ENCODE peak calls at places on chromosomes 5 and 9, in nine cellular contexts. N is HCT116, D is HepG2, H is A549, Z is SK-N-SH, G is endothelial cell of umbilical vein, P is GM12878, B is H1, E is K562. C is an unnamed sample.

GRCh38 chr9:12809720-12810119 is 34.9 kb downstream of the LURAP1L start:
- DNase-seq in Z (no peak), H (no peak), B (no peak), G (peak), P (no peak), N (no peak), E (no peak), D (no peak), C (no peak)

GRCh38 chr9:135563858-135564257 is 2.3 kb downstream of the PAEP start:
- DNase-seq in D (no peak), P (no peak), H (no peak), N (no peak), B (no peak), E (no peak), Z (no peak), G (no peak), C (no peak)

GRCh38 chr5:150945501-150945900 is 40.7 kb upstream of the ZNF300 start:
- DNase-seq in Z (no peak), D (no peak), H (no peak), E (no peak), B (no peak), N (no peak), P (no peak), G (no peak), C (no peak)

GRCh38 chr9:18601026-18601425 is 127.1 kb downstream of the ADAMTSL1 start:
- DNase-seq in G (no peak), Z (no peak), B (no peak), P (no peak), N (no peak), H (no peak), D (no peak), E (no peak), C (no peak)

GRCh38 chr5:31193591-31194457 is at the start of gene CDH6:
- DNase-seq in G (no peak), D (no peak), E (no peak), N (no peak), H (peak), Z (peak), B (peak), P (no peak), C (no peak)

GRCh38 chr5:415928-416635 is 26.9 kb upstream of the EXOC3 start:
- DNase-seq in P (no peak), G (no peak), H (no peak), Z (no peak), B (no peak), N (no peak), D (peak), E (no peak), C (peak)

GRCh38 chr5:151745071-151745705 is 13.2 kb downstream of the ATOX1 start:
- DNase-seq in P (peak), N (peak), H (no peak), B (no peak), G (peak), Z (no peak), D (no peak), E (no peak), C (no peak)

GRCh38 chr5:160082589-160082988 is 36.7 kb downstream of the PWWP2A start:
- DNase-seq in E (no peak), H (no peak), B (no peak), Z (no peak), G (no peak), D (no peak), P (no peak), N (no peak), C (no peak)

GRCh38 chr5:60163762-60164161 is 270.2 kb upstream of the PDE4D start:
- DNase-seq in N (no peak), D (no peak), E (no peak), G (no peak), Z (no peak), B (no peak), H (no peak), P (no peak), C (no peak)

GRCh38 chr5:43315262-43315661 is 2.0 kb upstream of the HMGCS1 start:
- DNase-seq in G (no peak), H (peak), D (no peak), E (no peak), Z (no peak), P (no peak), N (peak), B (no peak), C (no peak)

GRCh38 chr9:87950765-87951488 is 23.4 kb downstream of the CDK20 start:
- DNase-seq in D (peak), Z (peak), G (peak), B (peak), H (peak), E (peak), P (no peak), N (peak), C (peak)

GRCh38 chr9:132559711-132560110 is 22.7 kb upstream of the BARHL1 start:
- DNase-seq in N (no peak), P (no peak), B (no peak), H (no peak), D (no peak), E (no peak), G (no peak), Z (no peak), C (no peak)

GRCh38 chr5:150436141-150436680 is 13.3 kb downstream of the RPS14 start:
- DNase-seq in H (peak), Z (peak), N (peak), B (peak), G (peak), E (peak), P (peak), D (peak), C (peak)

GRCh38 chr9:122322553-122322952 is 48.3 kb upstream of the PTGS1 start:
- DNase-seq in B (no peak), G (no peak), D (no peak), E (no peak), P (no peak), N (no peak), H (no peak), Z (no peak), C (no peak)

GRCh38 chr5:134758176-134758503 is 439 bp upstream of the DDX46 start:
- DNase-seq in B (no peak), G (no peak), Z (no peak), E (no peak), H (no peak), N (no peak), P (no peak), D (no peak), C (no peak)

DNA sequence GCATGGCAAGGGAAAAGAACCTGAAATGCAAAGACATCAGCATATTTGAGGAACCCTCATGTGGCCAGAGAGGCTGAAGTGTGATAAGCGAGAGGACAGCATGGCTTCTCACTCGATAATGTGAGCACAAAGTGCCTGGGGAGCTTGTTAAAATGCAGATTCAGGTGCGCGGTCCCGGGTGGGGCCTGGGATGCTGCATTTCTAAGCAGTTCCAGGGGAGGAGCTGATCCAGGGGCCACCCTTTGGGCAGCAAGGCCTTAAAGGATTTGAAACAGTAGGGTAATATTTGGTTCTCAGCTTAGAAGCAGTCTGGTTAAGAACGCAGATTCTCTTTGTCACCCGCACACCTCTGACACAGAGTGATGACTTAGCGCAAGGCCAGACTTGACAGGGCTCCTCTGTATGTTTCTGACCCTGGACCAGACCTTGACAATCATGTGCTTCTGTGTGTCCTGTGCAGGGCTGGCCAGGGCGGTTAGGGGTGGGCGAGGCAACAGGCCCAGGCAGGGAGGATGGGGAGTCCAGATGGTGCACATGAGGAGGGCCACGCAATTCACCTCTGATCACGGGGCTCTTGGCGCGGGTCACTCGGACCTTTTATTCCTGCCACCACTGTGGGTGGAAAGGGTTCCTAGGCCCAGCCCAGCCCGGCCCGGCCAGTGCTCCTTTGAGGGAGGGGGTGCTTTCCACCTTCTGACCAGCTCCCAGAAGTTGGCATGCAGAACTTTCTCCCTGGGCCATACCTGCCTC is 62.8 kb upstream of the TBC1D2 start:
- DNase-seq in B (no peak), Z (no peak), D (no peak), G (no peak), E (no peak), N (no peak), P (no peak), H (no peak), C (no peak)
- H3K4me3 ChIP-seq in B (no peak), Z (no peak), D (no peak), G (no peak), E (no peak), N (no peak), P (no peak), H (no peak), C (no peak)

GRCh38 chr5:94544031-94544650 is 74.3 kb downstream of the KIAA0825 start:
- DNase-seq in Z (no peak), D (no peak), B (no peak), P (peak), G (peak), E (no peak), N (no peak), H (no peak), C (peak)
- TF ChIP-seq MAX in Z (no peak), D (no peak), B (no peak), P (no peak), G (no peak), E (no peak), N (no peak), H (no peak), C (no peak)

GRCh38 chr5:170632985-170633234 is 129.1 kb downstream of the KCNIP1 start:
- DNase-seq in N (no peak), P (no peak), D (no peak), G (no peak), B (peak), H (no peak), Z (peak), E (peak), C (peak)

GRCh38 chr5:170635706-170636105 is 131.9 kb downstream of the KCNIP1 start:
- DNase-seq in G (no peak), E (no peak), N (no peak), H (no peak), P (no peak), B (no peak), D (no peak), Z (no peak), C (no peak)

GRCh38 chr5:170633235-170634041 is 129.6 kb downstream of the KCNIP1 start:
- DNase-seq in H (peak), N (peak), E (peak), P (peak), B (no peak), G (peak), D (peak), Z (peak), C (peak)

GRCh38 chr5:170636206-170636605 is 132.4 kb downstream of the KCNIP1 start:
- DNase-seq in G (no peak), H (no peak), B (no peak), Z (no peak), E (no peak), N (no peak), P (no peak), D (no peak), C (no peak)

DNA sequence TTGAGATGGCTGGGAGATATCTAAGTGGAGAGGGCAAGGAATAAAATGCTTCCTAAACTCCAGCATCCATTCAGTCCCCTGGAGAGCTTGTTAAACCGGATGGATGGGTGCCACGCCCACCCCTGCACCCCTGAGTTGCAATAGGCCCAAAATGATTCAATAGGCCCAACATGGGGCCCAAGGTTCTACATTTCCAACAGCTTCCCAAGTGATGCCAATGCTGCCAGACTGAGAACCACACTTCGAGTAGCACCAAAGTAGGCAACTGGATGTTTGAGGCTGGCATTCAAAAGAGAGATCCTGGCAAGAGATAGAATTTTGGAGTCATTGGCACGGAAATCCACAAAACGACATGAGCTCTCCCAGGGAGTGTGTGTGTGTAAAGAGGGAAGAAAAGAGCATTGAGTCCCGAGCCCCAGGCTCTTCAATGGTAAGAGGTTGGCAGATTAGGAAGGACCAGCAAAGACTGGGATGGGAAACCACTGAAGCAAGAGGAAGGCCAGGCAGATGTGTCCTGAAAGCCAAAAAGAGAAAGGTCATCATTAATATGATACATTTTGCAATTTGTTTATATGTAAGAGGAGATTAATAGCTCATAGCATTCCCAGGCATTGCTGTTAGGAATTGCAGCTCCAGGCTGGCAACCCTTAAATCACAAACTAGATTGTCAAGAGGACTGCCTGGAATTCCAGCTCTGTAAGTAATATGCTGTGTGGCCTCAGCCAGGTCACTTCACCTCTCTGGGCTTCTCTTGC is 130.6 kb downstream of the KCNIP1 start:
- DNase-seq in H (no peak), D (no peak), E (no peak), P (no peak), B (no peak), Z (no peak), G (no peak), N (no peak), C (no peak)
- H3K4me3 ChIP-seq in H (no peak), D (no peak), E (no peak), P (no peak), B (peak), Z (no peak), G (no peak), N (peak), C (no peak)

DNA sequence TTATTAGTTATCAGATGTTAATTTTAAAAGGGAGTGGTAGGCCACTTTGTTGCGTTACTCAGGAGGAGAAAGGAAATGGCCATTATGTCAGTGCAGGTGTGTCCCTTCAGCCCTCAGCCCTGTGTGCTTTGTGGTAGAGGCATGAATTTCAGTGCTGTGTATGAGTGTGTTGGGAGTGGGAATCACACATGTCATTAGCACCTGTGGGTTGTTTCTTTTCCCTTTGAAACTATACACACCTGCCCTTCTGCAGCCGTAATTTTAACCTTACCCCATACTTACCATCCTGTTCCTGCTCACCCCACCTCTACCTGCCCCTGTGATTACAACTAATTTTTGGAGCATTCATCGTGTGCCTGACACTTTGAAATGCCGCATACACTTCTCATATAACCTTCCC is 156.4 kb downstream of the ARHGAP26 start:
- DNase-seq in G (no peak), Z (no peak), E (no peak), H (no peak), P (no peak), D (no peak), B (no peak), N (no peak), C (no peak)
- TF ChIP-seq MAX in G (no peak), Z (no peak), E (no peak), H (no peak), P (no peak), D (no peak), B (no peak), N (no peak), C (no peak)

GRCh38 chr9:120875643-120875953 is 1.4 kb downstream of the PHF19 start:
- DNase-seq in P (no peak), N (no peak), D (no peak), H (no peak), Z (peak), G (no peak), B (no peak), E (no peak), C (no peak)

GRCh38 chr9:120874226-120874839 is 2.7 kb downstream of the PHF19 start:
- DNase-seq in N (no peak), Z (no peak), B (no peak), E (no peak), H (no peak), D (no peak), G (no peak), P (no peak), C (no peak)

GRCh38 chr9:120873512-120873911 is 3.5 kb downstream of the PHF19 start:
- DNase-seq in D (no peak), B (peak), Z (no peak), G (no peak), P (no peak), H (peak), E (no peak), N (peak), C (no peak)

GRCh38 chr9:120874861-120875565 is 2.0 kb downstream of the PHF19 start:
- DNase-seq in H (no peak), D (no peak), Z (peak), N (no peak), E (no peak), B (no peak), P (no peak), G (no peak), C (no peak)

DNA sequence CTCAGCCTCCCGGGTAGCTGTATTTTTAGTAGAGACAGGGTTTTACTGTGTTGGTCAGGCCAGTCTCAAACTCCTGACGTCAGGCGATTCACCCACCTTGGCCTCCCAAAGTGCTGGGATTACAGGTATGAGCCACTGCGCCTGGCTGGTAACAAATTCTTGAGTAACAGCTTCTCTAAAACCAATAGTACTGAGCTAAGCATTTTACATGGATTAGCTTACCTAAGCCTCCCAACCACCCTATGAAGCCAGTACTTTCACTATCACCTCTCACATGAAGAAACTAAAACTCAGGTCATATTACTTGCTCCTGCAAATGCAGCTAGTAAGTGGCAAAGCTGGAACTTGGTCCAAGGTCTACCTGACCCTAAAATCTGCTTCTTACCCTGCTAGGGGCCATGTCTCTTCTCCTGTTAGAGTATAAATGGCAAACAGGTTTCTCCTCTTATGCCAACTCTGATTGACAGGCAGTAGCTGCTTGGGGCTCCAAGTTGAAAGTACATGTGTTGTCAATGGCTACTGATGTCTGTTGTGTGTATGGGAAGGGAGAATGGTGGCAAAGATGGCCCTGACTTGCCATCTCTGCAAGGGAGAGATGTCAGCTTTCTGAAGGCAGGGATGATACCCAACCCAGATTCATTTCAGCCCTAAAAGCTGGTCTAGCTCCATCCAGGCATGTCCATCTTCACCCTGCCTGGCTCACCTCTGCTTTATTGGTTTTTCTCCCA is 4.0 kb downstream of the PHF19 start:
- DNase-seq in P (no peak), N (no peak), B (no peak), H (no peak), G (no peak), Z (no peak), E (no peak), D (no peak), C (no peak)
- H3K4me3 ChIP-seq in P (no peak), N (no peak), B (no peak), H (no peak), G (no peak), Z (no peak), E (no peak), D (no peak), C (no peak)

GRCh38 chr5:89286320-89286719 is 403.3 kb upstream of the MEF2C start:
- DNase-seq in H (no peak), P (no peak), D (no peak), E (no peak), B (no peak), G (no peak), Z (no peak), N (no peak), C (no peak)
- TF ChIP-seq MAX in H (no peak), P (no peak), D (no peak), E (no peak), B (no peak), G (no peak), Z (no peak), N (no peak), C (no peak)

C was measured in NB4.